ENCODE peak calls at places on chromosomes 13 and 19, in ten cellular contexts. M is thoracic aorta; U is tibial nerve; X is HCEC 1CT; F is mucosa of descending colon; K is left ventricle myocardium inferior; Q is IMR-90; L is nephron progenitor cell; T is HTR-8/SVneo; W is activated naive CD4-positive, alpha-beta T cell treated with Interleukin-2 at 50 U/mL for 16 hours. N is an unnamed sample.

GRCh38 chr19:32241957-32242710 is 103.3 kb upstream of the ZNF507 start:
- DNase-seq in M (no peak), U (no peak), X (no peak), F (no peak), K (no peak), Q (no peak), L (no peak), T (no peak), W (no peak), N (no peak)

GRCh38 chr19:48795855-48796142 is 15.0 kb downstream of the BCAT2 start:
- DNase-seq in M (no peak), U (no peak), X (no peak), F (no peak), K (peak), Q (no peak), L (no peak), T (no peak), W (no peak), N (no peak)

GRCh38 chr19:19321143-19321577 is 531 bp downstream of the MAU2 start:
- DNase-seq in M (no peak), U (no peak), X (no peak), F (no peak), K (no peak), Q (no peak), L (peak), T (peak), W (no peak), N (no peak)

GRCh38 chr13:52862358-52863206 is 14.1 kb upstream of the PCDH8 start:
- DNase-seq in M (no peak), U (no peak), X (no peak), F (no peak), K (no peak), Q (no peak), L (peak), T (no peak), W (no peak), N (no peak)

GRCh38 chr13:111129465-111130110 is 14.5 kb downstream of the ARHGEF7 start:
- DNase-seq in M (no peak), U (no peak), X (no peak), F (no peak), K (no peak), Q (no peak), L (no peak), T (no peak), W (no peak), N (no peak)

GRCh38 chr19:53977991-53978731 is 13.3 kb upstream of the CACNG6 start:
- DNase-seq in M (peak), U (peak), X (no peak), F (no peak), K (peak), Q (peak), L (peak), T (peak), W (peak), N (peak)

GRCh38 chr13:110014719-110015118 is 228.3 kb upstream of the IRS2 start:
- DNase-seq in M (no peak), U (no peak), X (peak), F (no peak), K (no peak), Q (no peak), L (no peak), T (no peak), W (no peak), N (no peak)

GRCh38 chr13:35879111-35879510 is 252.1 kb downstream of the DCLK1 start:
- DNase-seq in M (no peak), U (no peak), X (no peak), F (no peak), K (no peak), Q (no peak), L (no peak), T (no peak), W (no peak), N (no peak)

GRCh38 chr13:101917833-101918755 is 465.6 kb downstream of the ITGBL1 start:
- DNase-seq in M (no peak), U (no peak), X (no peak), F (no peak), K (no peak), Q (no peak), L (no peak), T (peak), W (no peak), N (no peak)

GRCh38 chr13:59531571-59532091 is 632.1 kb downstream of the DIAPH3 start:
- DNase-seq in M (peak), U (peak), X (no peak), F (no peak), K (peak), Q (peak), L (no peak), T (no peak), W (peak), N (peak)

GRCh38 chr19:3163943-3164342 is 14.6 kb upstream of the S1PR4 start:
- DNase-seq in M (no peak), U (no peak), X (no peak), F (no peak), K (no peak), Q (no peak), L (no peak), T (no peak), W (no peak), N (no peak)

GRCh38 chr13:46181799-46182490 is at the start of gene LCP1:
- DNase-seq in M (no peak), U (peak), X (no peak), F (no peak), K (no peak), Q (no peak), L (no peak), T (no peak), W (peak), N (no peak)

GRCh38 chr13:18235756-18236527 is 945.7 kb downstream of the TUBA3C start:
- DNase-seq in M (no peak), U (no peak), X (no peak), F (no peak), K (no peak), Q (no peak), L (no peak), T (no peak), W (no peak), N (no peak)

GRCh38 chr13:49225358-49226042 is 5.4 kb downstream of the MLNR start:
- DNase-seq in M (no peak), U (peak), X (no peak), F (no peak), K (no peak), Q (no peak), L (no peak), T (no peak), W (no peak), N (no peak)

GRCh38 chr13:77230560-77230959 is 96.3 kb downstream of the MYCBP2 start:
- DNase-seq in M (no peak), U (no peak), X (no peak), F (no peak), K (no peak), Q (no peak), L (no peak), T (no peak), W (peak), N (no peak)

GRCh38 chr19:4737955-4738580 is 14.4 kb upstream of the DPP9 start:
- DNase-seq in M (no peak), U (no peak), X (no peak), F (no peak), K (no peak), Q (no peak), L (no peak), T (no peak), W (no peak), N (no peak)

GRCh38 chr13:66216723-66217122 is 1013.4 kb downstream of the PCDH9 start:
- DNase-seq in M (no peak), U (no peak), X (no peak), F (no peak), K (no peak), Q (no peak), L (no peak), T (no peak), W (no peak), N (no peak)

GRCh38 chr19:536881-537404 is 5.4 kb downstream of the CDC34 start:
- DNase-seq in M (no peak), U (no peak), X (no peak), F (no peak), K (no peak), Q (no peak), L (no peak), T (no peak), W (no peak), N (no peak)

GRCh38 chr13:20142927-20143480 is 17.8 kb downstream of the GJA3 start:
- DNase-seq in M (no peak), U (no peak), X (no peak), F (no peak), K (no peak), Q (no peak), L (no peak), T (no peak), W (no peak), N (no peak)

GRCh38 chr13:33032037-33032625 is 15.9 kb downstream of the KL start:
- DNase-seq in M (no peak), U (no peak), X (peak), F (no peak), K (peak), Q (peak), L (no peak), T (no peak), W (no peak), N (no peak)

GRCh38 chr19:30896551-30896950 is 452.7 kb downstream of the TSHZ3 start:
- DNase-seq in M (no peak), U (no peak), X (no peak), F (no peak), K (no peak), Q (no peak), L (no peak), T (no peak), W (no peak), N (no peak)

GRCh38 chr13:43229506-43229905 is 206.1 kb downstream of the DNAJC15 start:
- DNase-seq in M (no peak), U (no peak), X (peak), F (no peak), K (no peak), Q (peak), L (no peak), T (no peak), W (no peak), N (no peak)

GRCh38 chr13:105928901-105929300 is 606.6 kb downstream of the EFNB2 start:
- DNase-seq in M (no peak), U (no peak), X (no peak), F (no peak), K (no peak), Q (no peak), L (no peak), T (no peak), W (no peak), N (no peak)

GRCh38 chr13:112556600-112556999 is 31.4 kb downstream of the TUBGCP3 start:
- DNase-seq in M (no peak), U (no peak), X (no peak), F (no peak), K (no peak), Q (no peak), L (no peak), T (no peak), W (no peak), N (no peak)

GRCh38 chr19:35995655-35995993 is 636 bp downstream of the SDHAF1 start:
- DNase-seq in M (no peak), U (no peak), X (peak), F (peak), K (peak), Q (peak), L (peak), T (peak), W (peak), N (no peak)

GRCh38 chr13:94416454-94417080 is 62.9 kb downstream of the DCT start:
- DNase-seq in M (no peak), U (no peak), X (peak), F (no peak), K (no peak), Q (peak), L (peak), T (no peak), W (no peak), N (no peak)

GRCh38 chr13:113649212-113649611 is 8.8 kb downstream of the ATP4B start:
- DNase-seq in M (no peak), U (no peak), X (no peak), F (no peak), K (peak), Q (no peak), L (no peak), T (no peak), W (no peak), N (no peak)